ENCODE peak calls at places on chromosomes 5 and 9, in seven cellular contexts. J, N, I, F, W, V and Q are unnamed samples.

GRCh38 chr5:159061834-159062530 is 37.7 kb downstream of the EBF1 start:
- DNase-seq in J (no peak), N (no peak), I (no peak), F (no peak), W (no peak), V (no peak), Q (no peak)

GRCh38 chr5:73545403-73545779 is 20.0 kb downstream of the ANKRA2 start:
- DNase-seq in J (no peak), N (no peak), I (no peak), F (no peak), W (no peak), V (no peak), Q (no peak)

GRCh38 chr9:79023134-79023577 is 548.6 kb upstream of the TLE4 start:
- DNase-seq in J (no peak), N (no peak), I (peak), F (no peak), W (no peak), V (no peak), Q (no peak)

GRCh38 chr5:109857405-109858031 is 167.8 kb downstream of the MAN2A1 start:
- DNase-seq in J (no peak), N (no peak), I (no peak), F (no peak), W (peak), V (peak), Q (no peak)

GRCh38 chr5:33235824-33236223 is 204.9 kb upstream of the TARS1 start:
- DNase-seq in J (no peak), N (no peak), I (no peak), F (no peak), W (no peak), V (no peak), Q (no peak)

GRCh38 chr9:137685035-137685885 is 66.5 kb downstream of the EHMT1 start:
- DNase-seq in J (no peak), N (no peak), I (peak), F (no peak), W (no peak), V (no peak), Q (no peak)

GRCh38 chr9:108967916-108968315 is 33.7 kb downstream of the ABITRAM start:
- DNase-seq in J (no peak), N (no peak), I (no peak), F (no peak), W (no peak), V (no peak), Q (no peak)

GRCh38 chr5:140293091-140293996 is 9.6 kb downstream of the PFDN1 start:
- DNase-seq in J (no peak), N (no peak), I (no peak), F (no peak), W (no peak), V (no peak), Q (no peak)

GRCh38 chr5:17216974-17217325 is 481 bp upstream of the BASP1 start:
- DNase-seq in J (no peak), N (peak), I (peak), F (peak), W (peak), V (no peak), Q (no peak)

GRCh38 chr5:174571662-174572397 is 152.6 kb upstream of the MSX2 start:
- DNase-seq in J (no peak), N (peak), I (peak), F (no peak), W (no peak), V (no peak), Q (no peak)

GRCh38 chr9:6576930-6577329 is 68.6 kb downstream of the GLDC start:
- DNase-seq in J (no peak), N (peak), I (no peak), F (no peak), W (no peak), V (no peak), Q (no peak)

GRCh38 chr5:82522912-82523311 is 244.8 kb upstream of the RPS23 start:
- DNase-seq in J (no peak), N (no peak), I (no peak), F (peak), W (no peak), V (no peak), Q (no peak)

GRCh38 chr9:35834260-35835215 is 5.5 kb downstream of the TMEM8B start:
- DNase-seq in J (no peak), N (no peak), I (no peak), F (no peak), W (no peak), V (no peak), Q (no peak)

GRCh38 chr9:122366074-122366672 is 4.7 kb upstream of the PTGS1 start:
- DNase-seq in J (no peak), N (no peak), I (peak), F (no peak), W (no peak), V (no peak), Q (no peak)

GRCh38 chr5:96743065-96743768 is 64.5 kb downstream of the ERAP1 start:
- DNase-seq in J (no peak), N (no peak), I (peak), F (no peak), W (no peak), V (no peak), Q (no peak)

GRCh38 chr9:90774682-90775081 is 26.9 kb upstream of the SYK start:
- DNase-seq in J (no peak), N (no peak), I (no peak), F (peak), W (no peak), V (no peak), Q (peak)